ENCODE peak calls at places on chromosome 2, in seven cellular contexts. O, T, S, K, I, L and C are unnamed samples.

GRCh38 chr2:14544247-14544646 is 88.3 kb upstream of the LRATD1 start:
- DNase-seq in O (no peak), T (no peak), S (no peak), K (no peak), I (no peak), L (no peak), C (no peak)

GRCh38 chr2:196143641-196144236 is 27.6 kb downstream of the STK17B start:
- DNase-seq in O (no peak), T (no peak), S (peak; percentile 38), K (peak; percentile 43), I (no peak), L (no peak), C (no peak)

GRCh38 chr2:68125821-68126220 is 31.9 kb upstream of the PNO1 start:
- DNase-seq in O (no peak), T (no peak), S (no peak), K (peak; percentile 19), I (no peak), L (no peak), C (no peak)

GRCh38 chr2:218975060-218975777 is 9.8 kb downstream of the FEV start:
- DNase-seq in O (no peak), T (no peak), S (no peak), K (no peak), I (no peak), L (no peak), C (no peak)

GRCh38 chr2:53515435-53516332 is 251.9 kb upstream of the CHAC2 start:
- DNase-seq in O (peak; percentile 13), T (no peak), S (no peak), K (no peak), I (no peak), L (no peak), C (no peak)

GRCh38 chr2:169065864-169066507 is 3.4 kb upstream of the DHRS9 start:
- DNase-seq in O (no peak), T (no peak), S (no peak), K (no peak), I (no peak), L (no peak), C (no peak)

GRCh38 chr2:128374711-128375413 is 56.2 kb upstream of the HS6ST1 start:
- DNase-seq in O (no peak), T (no peak), S (no peak), K (peak; percentile 61), I (no peak), L (no peak), C (no peak)

GRCh38 chr2:56505885-56506284 is 322.1 kb downstream of the CCDC85A start:
- DNase-seq in O (no peak), T (no peak), S (no peak), K (no peak), I (no peak), L (no peak), C (no peak)

GRCh38 chr2:186496401-186496800 is 10.3 kb downstream of the ZC3H15 start:
- DNase-seq in O (no peak), T (no peak), S (peak; percentile 15), K (no peak), I (no peak), L (no peak), C (no peak)

GRCh38 chr2:229974271-229974670 is 52.0 kb downstream of the FBXO36 start:
- DNase-seq in O (no peak), T (no peak), S (peak; percentile 6), K (peak; percentile 58), I (no peak), L (no peak), C (no peak)

GRCh38 chr2:3587432-3587831 is 7.5 kb upstream of the COLEC11 start:
- DNase-seq in O (no peak), T (no peak), S (peak; percentile 37), K (peak; percentile 80), I (no peak), L (no peak), C (no peak)

GRCh38 chr2:46268196-46268595 is 29.0 kb upstream of the EPAS1 start:
- DNase-seq in O (no peak), T (no peak), S (no peak), K (peak; percentile 34), I (no peak), L (no peak), C (no peak)

GRCh38 chr2:191866675-191867506 is 20.0 kb upstream of the CAVIN2 start:
- DNase-seq in O (peak; percentile 35), T (no peak), S (peak; percentile 90), K (peak; percentile 98), I (peak; percentile 41), L (no peak), C (no peak)

GRCh38 chr2:191869178-191869577 is 22.3 kb upstream of the CAVIN2 start:
- DNase-seq in O (no peak), T (no peak), S (no peak), K (peak; percentile 40), I (no peak), L (no peak), C (peak; percentile 33)

GRCh38 chr2:191867507-191867847 is 20.6 kb upstream of the CAVIN2 start:
- DNase-seq in O (no peak), T (no peak), S (no peak), K (no peak), I (no peak), L (no peak), C (no peak)

GRCh38 chr2:191869781-191870180 is 22.9 kb upstream of the CAVIN2 start:
- DNase-seq in O (no peak), T (no peak), S (no peak), K (peak; percentile 59), I (no peak), L (no peak), C (no peak)

GRCh38 chr2:191870744-191871143 is 23.9 kb upstream of the CAVIN2 start:
- DNase-seq in O (no peak), T (no peak), S (no peak), K (no peak), I (no peak), L (no peak), C (no peak)
- TF ChIP-seq CTCF in O (no peak), T (peak; percentile 5), S (peak; percentile 36), K (peak; percentile 12), I (no peak), L (peak; percentile 5), C (peak; percentile 39)

DNA sequence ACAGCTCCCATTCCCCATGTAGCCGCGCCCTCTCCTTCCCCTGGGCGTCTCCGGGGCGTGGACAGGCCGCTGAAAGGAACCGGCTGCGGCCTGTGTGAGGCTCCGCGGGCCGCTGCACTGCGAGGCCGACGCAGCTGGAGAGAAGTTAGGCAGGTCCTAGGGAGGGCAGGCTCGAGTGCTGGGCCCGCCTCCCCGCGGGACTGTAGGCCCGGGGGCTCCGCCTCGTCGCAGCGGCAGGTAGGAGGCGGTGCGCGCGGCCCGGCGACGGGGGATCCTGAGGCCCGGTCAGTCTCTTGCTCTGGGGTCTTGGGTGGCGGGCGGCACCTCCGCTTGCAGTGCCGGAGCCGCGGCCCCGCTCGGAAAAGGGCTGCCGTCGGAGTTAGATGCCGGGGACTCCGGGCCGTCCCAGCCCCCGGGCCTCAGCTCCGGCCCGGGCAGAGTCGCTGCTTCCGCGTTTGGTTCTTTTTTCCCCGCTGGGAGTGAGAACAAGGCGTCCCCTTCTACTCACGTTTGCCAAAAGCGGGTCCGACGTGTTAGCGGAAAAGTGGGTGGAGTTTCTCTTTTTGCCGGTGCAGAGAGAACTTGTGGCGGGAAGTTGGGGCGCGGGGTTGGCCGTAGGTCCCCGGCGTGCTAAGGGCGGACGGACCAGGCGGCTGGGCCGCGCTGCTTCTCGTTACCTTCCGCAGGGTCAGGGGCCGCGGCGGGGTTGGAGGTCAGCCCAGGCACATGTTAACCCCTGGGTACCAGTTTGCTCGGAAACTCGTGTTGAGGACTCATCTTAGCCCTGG is at the start of gene VRK2:
- DNase-seq in O (peak; percentile 97), T (peak; percentile 97), S (peak; percentile 94), K (peak; percentile 91), I (peak; percentile 83), L (peak; percentile 98), C (peak; percentile 61)
- TF ChIP-seq CTCF in O (peak; percentile 9), T (peak; percentile 31), S (peak; percentile 5), K (no peak), I (peak; percentile 25), L (peak; percentile 1), C (no peak)

GRCh38 chr2:236676131-236676873 is 106.7 kb downstream of the ACKR3 start:
- DNase-seq in O (no peak), T (no peak), S (peak; percentile 53), K (peak; percentile 47), I (no peak), L (no peak), C (no peak)
- TF ChIP-seq CTCF in O (no peak), T (no peak), S (no peak), K (no peak), I (no peak), L (no peak), C (no peak)

GRCh38 chr2:129810521-129810920 is 168.9 kb upstream of the RAB6C start:
- DNase-seq in O (no peak), T (no peak), S (no peak), K (no peak), I (no peak), L (no peak), C (no peak)

GRCh38 chr2:129817175-129817574 is 162.3 kb upstream of the RAB6C start:
- DNase-seq in O (no peak), T (no peak), S (no peak), K (no peak), I (no peak), L (no peak), C (no peak)

GRCh38 chr2:129812071-129812470 is 167.4 kb upstream of the RAB6C start:
- DNase-seq in O (no peak), T (no peak), S (no peak), K (no peak), I (no peak), L (peak; percentile 47), C (no peak)

GRCh38 chr2:129812654-129813053 is 166.8 kb upstream of the RAB6C start:
- DNase-seq in O (no peak), T (no peak), S (no peak), K (no peak), I (no peak), L (no peak), C (no peak)

DNA sequence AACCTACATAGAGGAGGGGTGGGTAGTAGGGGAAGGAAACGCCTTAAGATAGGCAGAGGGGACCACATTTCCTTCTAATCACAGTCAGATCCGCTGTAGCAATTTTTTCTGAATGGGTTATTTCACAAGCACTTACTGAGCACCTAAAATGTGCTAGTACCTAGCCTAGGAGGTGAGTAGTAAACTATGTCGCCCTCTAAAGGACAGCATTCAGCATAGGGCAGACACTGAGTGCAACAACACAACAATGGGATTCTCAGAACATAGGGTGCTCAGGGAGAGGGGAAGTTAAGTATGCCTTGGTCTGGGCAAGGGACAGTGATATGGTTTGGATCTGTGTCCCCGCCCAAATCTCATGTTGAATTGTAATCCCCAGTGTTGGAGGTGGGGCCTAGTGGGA is 166.1 kb upstream of the RAB6C start:
- DNase-seq in O (no peak), T (no peak), S (no peak), K (no peak), I (no peak), L (no peak), C (no peak)
- TF ChIP-seq CTCF in O (no peak), T (no peak), S (no peak), K (no peak), I (no peak), L (peak; percentile 46), C (no peak)